ENCODE peak calls at places on chromosomes 12 and 14, in eight cellular contexts. One of them, this sample, is unnamed.

GRCh38 chr14:45198551-45198950 is 54.5 kb downstream of the MIS18BP1 start:
- DNase-seq in A549: no peak
- DNase-seq in fibroblast of lung: peak; percentile 96
- DNase-seq in left ventricle myocardium inferior: no peak
- DNase-seq in right atrium auricular region: no peak
- DNase-seq in ovary: no peak
- DNase-seq in Caco-2: no peak
- DNase-seq in CD8-positive, alpha-beta T cell: no peak
- DNase-seq in this sample: no peak

GRCh38 chr12:119334459-119335170 is at the start of gene CCDC60:
- DNase-seq in A549: no peak
- DNase-seq in Caco-2: peak; percentile 72
- DNase-seq in ovary: no peak
- DNase-seq in left ventricle myocardium inferior: no peak
- DNase-seq in right atrium auricular region: no peak
- DNase-seq in fibroblast of lung: no peak
- DNase-seq in CD8-positive, alpha-beta T cell: no peak
- DNase-seq in this sample: peak; percentile 98

GRCh38 chr14:97319691-97320090 is 522.5 kb downstream of the VRK1 start:
- DNase-seq in ovary: no peak
- DNase-seq in left ventricle myocardium inferior: no peak
- DNase-seq in right atrium auricular region: no peak
- DNase-seq in Caco-2: no peak
- DNase-seq in A549: no peak
- DNase-seq in CD8-positive, alpha-beta T cell: no peak
- DNase-seq in fibroblast of lung: no peak
- DNase-seq in this sample: no peak

GRCh38 chr12:23640754-23641153 is 308.7 kb downstream of the SOX5 start:
- DNase-seq in CD8-positive, alpha-beta T cell: no peak
- DNase-seq in fibroblast of lung: no peak
- DNase-seq in ovary: no peak
- DNase-seq in A549: no peak
- DNase-seq in left ventricle myocardium inferior: no peak
- DNase-seq in Caco-2: no peak
- DNase-seq in right atrium auricular region: no peak
- DNase-seq in this sample: peak; percentile 71

GRCh38 chr14:96257056-96257455 is 1.0 kb downstream of the BDKRB1 start:
- DNase-seq in ovary: no peak
- DNase-seq in A549: no peak
- DNase-seq in fibroblast of lung: no peak
- DNase-seq in left ventricle myocardium inferior: no peak
- DNase-seq in Caco-2: no peak
- DNase-seq in CD8-positive, alpha-beta T cell: no peak
- DNase-seq in right atrium auricular region: no peak
- DNase-seq in this sample: no peak

GRCh38 chr14:84442481-84442880 is 1087.5 kb upstream of the FLRT2 start:
- DNase-seq in CD8-positive, alpha-beta T cell: no peak
- DNase-seq in A549: no peak
- DNase-seq in left ventricle myocardium inferior: no peak
- DNase-seq in right atrium auricular region: no peak
- DNase-seq in Caco-2: no peak
- DNase-seq in ovary: no peak
- DNase-seq in fibroblast of lung: no peak
- DNase-seq in this sample: peak; percentile 44

GRCh38 chr12:99043319-99043914 is 398.3 kb downstream of the APAF1 start:
- DNase-seq in fibroblast of lung: peak; percentile 50
- DNase-seq in A549: peak; percentile 38
- DNase-seq in CD8-positive, alpha-beta T cell: peak; percentile 1
- DNase-seq in Caco-2: peak; percentile 53
- DNase-seq in right atrium auricular region: peak; percentile 68
- DNase-seq in ovary: peak; percentile 34
- DNase-seq in left ventricle myocardium inferior: peak; percentile 53
- DNase-seq in this sample: peak; percentile 93

GRCh38 chr12:988616-989015 is 2.4 kb upstream of the ERC1 start:
- DNase-seq in CD8-positive, alpha-beta T cell: no peak
- DNase-seq in left ventricle myocardium inferior: no peak
- DNase-seq in fibroblast of lung: no peak
- DNase-seq in ovary: no peak
- DNase-seq in Caco-2: no peak
- DNase-seq in right atrium auricular region: no peak
- DNase-seq in A549: no peak
- DNase-seq in this sample: no peak

GRCh38 chr14:50967104-50967503 is 22.8 kb upstream of the PYGL start:
- DNase-seq in fibroblast of lung: peak; percentile 30
- DNase-seq in A549: no peak
- DNase-seq in CD8-positive, alpha-beta T cell: no peak
- DNase-seq in right atrium auricular region: no peak
- DNase-seq in left ventricle myocardium inferior: no peak
- DNase-seq in ovary: no peak
- DNase-seq in Caco-2: no peak
- DNase-seq in this sample: no peak

GRCh38 chr12:40208707-40209106 is 16.1 kb upstream of the LRRK2 start:
- DNase-seq in ovary: no peak
- DNase-seq in fibroblast of lung: no peak
- DNase-seq in left ventricle myocardium inferior: no peak
- DNase-seq in A549: no peak
- DNase-seq in right atrium auricular region: no peak
- DNase-seq in Caco-2: no peak
- DNase-seq in CD8-positive, alpha-beta T cell: no peak
- DNase-seq in this sample: no peak

GRCh38 chr12:115257791-115258190 is 573.8 kb upstream of the TBX3 start:
- DNase-seq in Caco-2: no peak
- DNase-seq in CD8-positive, alpha-beta T cell: no peak
- DNase-seq in fibroblast of lung: peak; percentile 72
- DNase-seq in right atrium auricular region: no peak
- DNase-seq in ovary: no peak
- DNase-seq in A549: no peak
- DNase-seq in left ventricle myocardium inferior: no peak
- DNase-seq in this sample: no peak

GRCh38 chr12:113285679-113286645 is 48.9 kb downstream of the SLC8B1 start:
- DNase-seq in CD8-positive, alpha-beta T cell: no peak
- DNase-seq in ovary: no peak
- DNase-seq in right atrium auricular region: no peak
- DNase-seq in left ventricle myocardium inferior: no peak
- DNase-seq in A549: no peak
- DNase-seq in fibroblast of lung: no peak
- DNase-seq in Caco-2: no peak
- DNase-seq in this sample: no peak

GRCh38 chr14:55801121-55801520 is 221.1 kb downstream of the KTN1 start:
- DNase-seq in left ventricle myocardium inferior: no peak
- DNase-seq in right atrium auricular region: no peak
- DNase-seq in Caco-2: no peak
- DNase-seq in fibroblast of lung: no peak
- DNase-seq in A549: no peak
- DNase-seq in ovary: no peak
- DNase-seq in CD8-positive, alpha-beta T cell: no peak
- DNase-seq in this sample: no peak

GRCh38 chr14:42855159-42855558 is 1248.5 kb downstream of the LRFN5 start:
- DNase-seq in A549: no peak
- DNase-seq in right atrium auricular region: no peak
- DNase-seq in CD8-positive, alpha-beta T cell: no peak
- DNase-seq in ovary: no peak
- DNase-seq in left ventricle myocardium inferior: no peak
- DNase-seq in fibroblast of lung: peak; percentile 1
- DNase-seq in Caco-2: no peak
- DNase-seq in this sample: no peak

GRCh38 chr12:130838284-130838950 is 633 bp downstream of the STX2 start:
- DNase-seq in right atrium auricular region: no peak
- DNase-seq in CD8-positive, alpha-beta T cell: no peak
- DNase-seq in Caco-2: no peak
- DNase-seq in left ventricle myocardium inferior: no peak
- DNase-seq in A549: peak; percentile 25
- DNase-seq in fibroblast of lung: peak; percentile 15
- DNase-seq in ovary: peak; percentile 39
- DNase-seq in this sample: peak; percentile 92

GRCh38 chr12:68240975-68241374 is 12.4 kb downstream of the IL22 start:
- DNase-seq in right atrium auricular region: no peak
- DNase-seq in ovary: peak; percentile 36
- DNase-seq in fibroblast of lung: peak; percentile 33
- DNase-seq in A549: no peak
- DNase-seq in Caco-2: no peak
- DNase-seq in left ventricle myocardium inferior: no peak
- DNase-seq in CD8-positive, alpha-beta T cell: peak; percentile 26
- DNase-seq in this sample: no peak

GRCh38 chr12:30026621-30027234 is 243.0 kb upstream of the TMTC1 start:
- DNase-seq in fibroblast of lung: peak; percentile 94
- DNase-seq in A549: no peak
- DNase-seq in right atrium auricular region: no peak
- DNase-seq in left ventricle myocardium inferior: no peak
- DNase-seq in CD8-positive, alpha-beta T cell: no peak
- DNase-seq in Caco-2: no peak
- DNase-seq in ovary: no peak
- DNase-seq in this sample: no peak

GRCh38 chr14:74049886-74050495 is 30.8 kb downstream of the BBOF1 start:
- DNase-seq in A549: no peak
- DNase-seq in left ventricle myocardium inferior: no peak
- DNase-seq in fibroblast of lung: no peak
- DNase-seq in CD8-positive, alpha-beta T cell: no peak
- DNase-seq in ovary: no peak
- DNase-seq in Caco-2: no peak
- DNase-seq in right atrium auricular region: no peak
- DNase-seq in this sample: no peak

GRCh38 chr14:68147331-68147730 is 327.8 kb downstream of the RAD51B start:
- DNase-seq in left ventricle myocardium inferior: no peak
- DNase-seq in A549: no peak
- DNase-seq in CD8-positive, alpha-beta T cell: no peak
- DNase-seq in fibroblast of lung: no peak
- DNase-seq in right atrium auricular region: no peak
- DNase-seq in ovary: no peak
- DNase-seq in Caco-2: no peak
- DNase-seq in this sample: no peak

GRCh38 chr12:50390284-50390683 is 6.1 kb downstream of the FAM186A start:
- DNase-seq in ovary: no peak
- DNase-seq in left ventricle myocardium inferior: no peak
- DNase-seq in fibroblast of lung: peak; percentile 96
- DNase-seq in Caco-2: no peak
- DNase-seq in CD8-positive, alpha-beta T cell: no peak
- DNase-seq in A549: peak; percentile 35
- DNase-seq in right atrium auricular region: peak; percentile 16
- DNase-seq in this sample: no peak

GRCh38 chr12:96501139-96501741 is 11.9 kb downstream of the CFAP54 start:
- DNase-seq in Caco-2: no peak
- DNase-seq in A549: peak; percentile 77
- DNase-seq in fibroblast of lung: peak; percentile 77
- DNase-seq in right atrium auricular region: no peak
- DNase-seq in left ventricle myocardium inferior: peak; percentile 18
- DNase-seq in CD8-positive, alpha-beta T cell: peak; percentile 31
- DNase-seq in ovary: no peak
- DNase-seq in this sample: peak; percentile 85

GRCh38 chr14:28785096-28785952 is 18.7 kb downstream of the FOXG1 start:
- DNase-seq in left ventricle myocardium inferior: no peak
- DNase-seq in ovary: no peak
- DNase-seq in Caco-2: no peak
- DNase-seq in A549: no peak
- DNase-seq in right atrium auricular region: no peak
- DNase-seq in CD8-positive, alpha-beta T cell: no peak
- DNase-seq in fibroblast of lung: peak; percentile 34
- DNase-seq in this sample: peak; percentile 81

GRCh38 chr14:63895510-63895909 is 42.7 kb downstream of the SYNE2 start:
- DNase-seq in right atrium auricular region: no peak
- DNase-seq in left ventricle myocardium inferior: no peak
- DNase-seq in fibroblast of lung: no peak
- DNase-seq in A549: no peak
- DNase-seq in CD8-positive, alpha-beta T cell: no peak
- DNase-seq in Caco-2: no peak
- DNase-seq in ovary: no peak
- DNase-seq in this sample: no peak
- H3K4me1 ChIP-seq in right atrium auricular region: peaks cover 69% of the 10 kb centered on the region
- H3K4me1 ChIP-seq in left ventricle myocardium inferior: peaks cover 94% of the 10 kb centered on the region
- H3K4me1 ChIP-seq in fibroblast of lung: peaks cover 12% of the 10 kb centered on the region
- H3K4me1 ChIP-seq in A549: peaks cover 47% of the 10 kb centered on the region
- H3K4me1 ChIP-seq in CD8-positive, alpha-beta T cell: peaks cover 7% of the 10 kb centered on the region
- H3K4me1 ChIP-seq in Caco-2: no peaks in the 10 kb centered on the region
- H3K4me1 ChIP-seq in ovary: peaks cover 22% of the 10 kb centered on the region
- H3K4me1 ChIP-seq in this sample: no peaks in the 10 kb centered on the region

GRCh38 chr14:77024171-77024627 is 4.3 kb downstream of the IRF2BPL start:
- DNase-seq in ovary: peak; percentile 53
- DNase-seq in right atrium auricular region: no peak
- DNase-seq in Caco-2: no peak
- DNase-seq in A549: no peak
- DNase-seq in CD8-positive, alpha-beta T cell: peak; percentile 41
- DNase-seq in fibroblast of lung: peak; percentile 58
- DNase-seq in left ventricle myocardium inferior: peak; percentile 42
- DNase-seq in this sample: peak; percentile 91
- H3K4me1 ChIP-seq in ovary: peaks cover 2% of the 10 kb centered on the region
- H3K4me1 ChIP-seq in right atrium auricular region: peaks cover 46% of the 10 kb centered on the region
- H3K4me1 ChIP-seq in Caco-2: peaks cover 40% of the 10 kb centered on the region
- H3K4me1 ChIP-seq in A549: peaks cover 32% of the 10 kb centered on the region
- H3K4me1 ChIP-seq in CD8-positive, alpha-beta T cell: peaks cover 42% of the 10 kb centered on the region
- H3K4me1 ChIP-seq in fibroblast of lung: peaks cover 10% of the 10 kb centered on the region
- H3K4me1 ChIP-seq in left ventricle myocardium inferior: peaks cover 68% of the 10 kb centered on the region
- H3K4me1 ChIP-seq in this sample: peaks cover 6% of the 10 kb centered on the region

GRCh38 chr12:6333029-6333428 is 8.8 kb downstream of the TNFRSF1A start:
- DNase-seq in right atrium auricular region: no peak
- DNase-seq in A549: no peak
- DNase-seq in fibroblast of lung: no peak
- DNase-seq in ovary: no peak
- DNase-seq in left ventricle myocardium inferior: no peak
- DNase-seq in CD8-positive, alpha-beta T cell: no peak
- DNase-seq in Caco-2: no peak
- DNase-seq in this sample: no peak
- H3K4me1 ChIP-seq in right atrium auricular region: peaks cover 59% of the 10 kb centered on the region
- H3K4me1 ChIP-seq in A549: peaks cover 93% of the 10 kb centered on the region
- H3K4me1 ChIP-seq in fibroblast of lung: peaks cover 46% of the 10 kb centered on the region
- H3K4me1 ChIP-seq in ovary: peaks cover 21% of the 10 kb centered on the region
- H3K4me1 ChIP-seq in left ventricle myocardium inferior: peaks cover 75% of the 10 kb centered on the region
- H3K4me1 ChIP-seq in CD8-positive, alpha-beta T cell: peaks cover 66% of the 10 kb centered on the region
- H3K4me1 ChIP-seq in Caco-2: peaks cover 31% of the 10 kb centered on the region
- H3K4me1 ChIP-seq in this sample: peaks cover 17% of the 10 kb centered on the region

DNA sequence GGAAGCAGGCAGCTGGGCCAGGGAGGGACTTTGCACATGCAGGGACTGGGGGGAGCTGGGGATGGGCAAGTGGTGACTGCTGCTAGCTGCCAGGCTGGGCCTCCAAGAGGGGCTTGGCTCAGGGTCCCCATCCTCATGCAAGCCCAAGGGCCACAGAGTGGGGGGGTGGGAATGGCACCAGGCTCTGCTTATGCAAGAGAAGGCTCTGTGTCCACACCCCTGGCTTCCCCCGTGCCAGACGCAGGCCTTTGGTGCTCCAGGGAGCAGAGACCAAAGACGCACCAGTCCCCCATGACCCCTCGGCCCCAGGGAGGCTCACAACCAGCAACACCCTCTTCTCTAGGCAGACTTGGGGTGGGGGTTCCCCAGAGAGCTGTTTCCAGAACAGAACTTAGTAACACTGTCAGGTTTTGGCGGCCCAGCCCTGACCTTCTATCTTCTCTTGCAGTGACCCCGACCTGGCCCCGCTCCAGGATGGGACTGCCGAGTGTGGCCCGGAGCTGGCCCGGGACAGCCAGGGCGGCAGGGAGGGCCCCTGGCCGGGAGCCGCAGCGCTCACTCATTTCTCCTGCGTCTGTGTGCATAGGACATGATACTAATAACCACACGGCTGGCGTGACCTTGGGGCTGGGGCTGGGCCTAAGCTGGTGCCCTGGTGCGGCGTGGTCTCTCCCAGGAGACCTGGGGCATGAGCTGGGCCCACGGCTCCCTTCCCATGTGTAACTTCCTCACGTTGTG is 14.3 kb downstream of the XRCC3 start:
- DNase-seq in Caco-2: no peak
- DNase-seq in right atrium auricular region: no peak
- DNase-seq in ovary: peak; percentile 37
- DNase-seq in fibroblast of lung: no peak
- DNase-seq in A549: no peak
- DNase-seq in CD8-positive, alpha-beta T cell: no peak
- DNase-seq in left ventricle myocardium inferior: peak; percentile 33
- DNase-seq in this sample: no peak
- H3K4me1 ChIP-seq in Caco-2: no peaks in the 10 kb centered on the region
- H3K4me1 ChIP-seq in right atrium auricular region: peaks cover 72% of the 10 kb centered on the region
- H3K4me1 ChIP-seq in ovary: peaks cover 32% of the 10 kb centered on the region
- H3K4me1 ChIP-seq in fibroblast of lung: peaks cover 15% of the 10 kb centered on the region
- H3K4me1 ChIP-seq in A549: no peaks in the 10 kb centered on the region
- H3K4me1 ChIP-seq in CD8-positive, alpha-beta T cell: no peaks in the 10 kb centered on the region
- H3K4me1 ChIP-seq in left ventricle myocardium inferior: peaks cover 99% of the 10 kb centered on the region
- H3K4me1 ChIP-seq in this sample: no peaks in the 10 kb centered on the region

This sample was measured in endodermal cell.